ENCODE peak calls at places on chromosomes 6 and 20, in ten cellular contexts. D, J, N, C, S, K, V, P, Y and Q are unnamed samples.

GRCh38 chr6:147117009-147117408 is 87.2 kb upstream of the STXBP5 start:
- DNase-seq in D (no peak), J (no peak), N (no peak), C (no peak), S (no peak), K (no peak), V (no peak), P (no peak), Y (no peak), Q (no peak)

GRCh38 chr20:48829940-48830339 is 2.1 kb upstream of the PREX1 start:
- DNase-seq in D (no peak), J (no peak), N (no peak), C (no peak), S (no peak), K (no peak), V (no peak), P (no peak), Y (no peak), Q (no peak)

GRCh38 chr20:43925786-43926185 is 11.1 kb downstream of the TOX2 start:
- DNase-seq in D (peak; percentile 52), J (no peak), N (peak; percentile 52), C (peak; percentile 46), S (peak; percentile 34), K (no peak), V (peak; percentile 33), P (no peak), Y (no peak), Q (no peak)

GRCh38 chr6:56751604-56752003 is 108.9 kb upstream of the DST start:
- DNase-seq in D (no peak), J (no peak), N (no peak), C (no peak), S (no peak), K (no peak), V (no peak), P (no peak), Y (no peak), Q (no peak)

GRCh38 chr6:20340459-20340858 is 61.2 kb upstream of the E2F3 start:
- DNase-seq in D (no peak), J (no peak), N (no peak), C (no peak), S (no peak), K (no peak), V (no peak), P (no peak), Y (no peak), Q (no peak)

GRCh38 chr6:14283600-14284235 is 166.1 kb downstream of the CD83 start:
- DNase-seq in D (no peak), J (no peak), N (no peak), C (peak; percentile 30), S (peak; percentile 46), K (no peak), V (peak; percentile 32), P (no peak), Y (no peak), Q (no peak)

GRCh38 chr6:150881911-150882481 is 16.5 kb downstream of the MTHFD1L start:
- DNase-seq in D (no peak), J (peak; percentile 28), N (peak; percentile 88), C (peak; percentile 94), S (peak; percentile 86), K (peak; percentile 58), V (peak; percentile 97), P (peak; percentile 89), Y (peak; percentile 20), Q (peak; percentile 93)

GRCh38 chr6:143689852-143690251 is 12.1 kb downstream of the PHACTR2 start:
- DNase-seq in D (no peak), J (no peak), N (peak; percentile 40), C (no peak), S (no peak), K (no peak), V (no peak), P (peak; percentile 49), Y (no peak), Q (no peak)

GRCh38 chr6:88855521-88856152 is 107.8 kb downstream of the RNGTT start:
- DNase-seq in D (no peak), J (no peak), N (peak; percentile 17), C (no peak), S (no peak), K (no peak), V (no peak), P (peak; percentile 20), Y (no peak), Q (no peak)

GRCh38 chr6:85576479-85576878 is 17.2 kb downstream of the SNX14 start:
- DNase-seq in D (no peak), J (no peak), N (no peak), C (no peak), S (no peak), K (no peak), V (no peak), P (no peak), Y (no peak), Q (no peak)

GRCh38 chr6:113281014-113281810 is 575.9 kb upstream of the MARCKS start:
- DNase-seq in D (no peak), J (no peak), N (no peak), C (no peak), S (no peak), K (no peak), V (no peak), P (peak; percentile 73), Y (no peak), Q (no peak)

GRCh38 chr6:126530777-126531176 is 190.9 kb downstream of the CENPW start:
- DNase-seq in D (no peak), J (no peak), N (no peak), C (no peak), S (no peak), K (no peak), V (no peak), P (peak; percentile 10), Y (no peak), Q (no peak)

GRCh38 chr6:107611060-107611824 is 121.3 kb downstream of the SOBP start:
- DNase-seq in D (no peak), J (no peak), N (no peak), C (no peak), S (no peak), K (no peak), V (peak; percentile 11), P (no peak), Y (no peak), Q (no peak)
- H3K4me3 ChIP-seq in D (no peak overlapping the region), J (no peak overlapping the region), N (no peak overlapping the region), C (no peak overlapping the region), S (no peak overlapping the region), K (no peak overlapping the region), V (no peak overlapping the region), P (no peak overlapping the region), Y (no peak overlapping the region), Q (no peak overlapping the region)

GRCh38 chr20:45814314-45814713 is 1.9 kb downstream of the UBE2C start:
- DNase-seq in D (no peak), J (no peak), N (no peak), C (no peak), S (no peak), K (no peak), V (no peak), P (no peak), Y (no peak), Q (no peak)
- H3K4me3 ChIP-seq in D (no peak overlapping the region), J (no peak overlapping the region), N (peak overlapping the region; percentile 59), C (peak overlapping the region; percentile 37), S (no peak overlapping the region), K (no peak overlapping the region), V (no peak overlapping the region), P (peak overlapping the region; percentile 83), Y (no peak overlapping the region), Q (no peak overlapping the region)

GRCh38 chr6:136551103-136551502 is 881 bp upstream of the MAP7 start:
- DNase-seq in D (no peak), J (no peak), N (no peak), C (no peak), S (peak; percentile 4), K (no peak), V (no peak), P (no peak), Y (no peak), Q (no peak)
- H3K4me3 ChIP-seq in D (peak overlapping the region; percentile 91), J (no peak overlapping the region), N (peak overlapping the region; percentile 82), C (no peak overlapping the region), S (peak overlapping the region; percentile 79), K (peak overlapping the region; percentile 86), V (no peak overlapping the region), P (no peak overlapping the region), Y (peak overlapping the region; percentile 87), Q (peak overlapping the region; percentile 81)

GRCh38 chr20:13331536-13331935 is 110.5 kb downstream of the ISM1 start:
- DNase-seq in D (no peak), J (no peak), N (peak; percentile 13), C (no peak), S (peak; percentile 21), K (no peak), V (peak; percentile 52), P (peak; percentile 36), Y (no peak), Q (no peak)

GRCh38 chr20:13336308-13337089 is 115.4 kb downstream of the ISM1 start:
- DNase-seq in D (no peak), J (no peak), N (peak; percentile 68), C (no peak), S (peak; percentile 82), K (no peak), V (no peak), P (no peak), Y (no peak), Q (no peak)

GRCh38 chr20:13333036-13333435 is 112.0 kb downstream of the ISM1 start:
- DNase-seq in D (no peak), J (no peak), N (no peak), C (no peak), S (no peak), K (no peak), V (no peak), P (no peak), Y (no peak), Q (no peak)

GRCh38 chr20:13337090-13337784 is 116.2 kb downstream of the ISM1 start:
- DNase-seq in D (no peak), J (no peak), N (no peak), C (no peak), S (no peak), K (no peak), V (no peak), P (no peak), Y (no peak), Q (no peak)

GRCh38 chr20:13333793-13334192 is 112.7 kb downstream of the ISM1 start:
- DNase-seq in D (no peak), J (no peak), N (peak; percentile 16), C (no peak), S (no peak), K (no peak), V (no peak), P (no peak), Y (no peak), Q (no peak)
- H3K4me3 ChIP-seq in D (no peak overlapping the region), J (no peak overlapping the region), N (no peak overlapping the region), C (no peak overlapping the region), S (no peak overlapping the region), K (no peak overlapping the region), V (no peak overlapping the region), P (no peak overlapping the region), Y (no peak overlapping the region), Q (no peak overlapping the region)